ENCODE peak calls at places on chromosomes 7 and 10, in six cellular contexts. D is endothelial cell, S is tibial artery, G is fibroblast of the aortic adventitia, V is cardiac muscle cell, T is NB4. N is an unnamed sample.

GRCh38 chr7:142722289-142722794 is 26.9 kb upstream of the PRSS1 start:
- DNase-seq in V (no peak), S (no peak), T (no peak), D (no peak), G (no peak), N (no peak)

GRCh38 chr10:98208925-98209324 is 59.1 kb downstream of the LOXL4 start:
- DNase-seq in D (no peak), S (no peak), G (no peak), T (no peak), V (no peak), N (no peak)

GRCh38 chr10:125213541-125214282 is 53.3 kb upstream of the CTBP2 start:
- DNase-seq in D (no peak), V (no peak), G (no peak), T (no peak), S (no peak), N (no peak)

GRCh38 chr7:142321391-142321790 is 63.5 kb upstream of the PRSS58 start:
- DNase-seq in V (no peak), T (no peak), G (no peak), S (no peak), D (no peak), N (no peak)

GRCh38 chr7:157391036-157391710 is 54.4 kb downstream of the DNAJB6 start:
- DNase-seq in D (no peak), T (no peak), V (no peak), G (no peak), S (no peak), N (no peak)

GRCh38 chr7:141593134-141593533 is 41.9 kb downstream of the AGK start:
- DNase-seq in T (no peak), D (no peak), V (no peak), S (no peak), G (peak), N (no peak)

GRCh38 chr7:1693991-1694524 is 24.0 kb downstream of the ELFN1 start:
- DNase-seq in S (peak), T (peak), G (peak), D (no peak), V (peak), N (no peak)

GRCh38 chr7:104150470-104150869 is 57.3 kb downstream of the ORC5 start:
- DNase-seq in D (no peak), T (no peak), G (no peak), S (no peak), V (no peak), N (no peak)

GRCh38 chr10:97849101-97849490 is 547 bp upstream of the GOLGA7B start:
- DNase-seq in T (no peak), V (no peak), D (no peak), S (no peak), G (no peak), N (no peak)

GRCh38 chr7:4739528-4739992 is 35.9 kb upstream of the AP5Z1 start:
- DNase-seq in D (no peak), G (peak), S (no peak), V (no peak), T (peak), N (no peak)

GRCh38 chr10:47028466-47028865 is 117.2 kb downstream of the PTPN20 start:
- DNase-seq in S (peak), D (no peak), V (no peak), T (no peak), G (no peak), N (no peak)

GRCh38 chr10:91220954-91221696 is 662 bp downstream of the PCGF5 start:
- DNase-seq in V (peak), T (peak), D (peak), G (peak), S (peak), N (no peak)

GRCh38 chr7:36863901-36864701 is 139.8 kb upstream of the AOAH start:
- DNase-seq in V (peak), D (no peak), S (no peak), T (no peak), G (no peak), N (no peak)

GRCh38 chr10:120077707-120078492 is 185.4 kb downstream of the SEC23IP start:
- DNase-seq in S (no peak), G (no peak), V (no peak), T (peak), D (no peak), N (no peak)

GRCh38 chr7:55546826-55547225 is 25.5 kb downstream of the VOPP1 start:
- DNase-seq in G (peak), S (peak), V (no peak), D (no peak), T (peak), N (peak)

GRCh38 chr10:96767611-96768010 is 47.3 kb upstream of the PIK3AP1 start:
- DNase-seq in S (no peak), T (no peak), D (no peak), V (no peak), G (no peak), N (no peak)

GRCh38 chr7:91230100-91230499 is 34.1 kb upstream of the FZD1 start:
- DNase-seq in T (no peak), S (no peak), G (no peak), V (no peak), D (no peak), N (no peak)

GRCh38 chr10:986881-987634 is 1.2 kb upstream of the GTPBP4 start:
- DNase-seq in V (no peak), T (peak), D (no peak), G (peak), S (no peak), N (no peak)

GRCh38 chr7:97973206-97973658 is 16.8 kb downstream of the OCM2 start:
- DNase-seq in D (no peak), T (no peak), G (no peak), V (peak), S (no peak), N (no peak)

GRCh38 chr10:34884272-34884952 is 69.3 kb upstream of the PARD3 start:
- DNase-seq in V (no peak), S (no peak), T (no peak), G (no peak), D (no peak), N (no peak)

GRCh38 chr7:117157121-117157870 is 165.6 kb downstream of the WNT2 start:
- DNase-seq in G (peak), T (no peak), S (peak), V (no peak), D (no peak), N (peak)

GRCh38 chr7:143419880-143420279 is 11.2 kb upstream of the EPHA1 start:
- DNase-seq in D (no peak), G (no peak), T (no peak), S (no peak), V (peak), N (no peak)

GRCh38 chr10:102752266-102752930 is 8.7 kb downstream of the WBP1L start:
- DNase-seq in V (no peak), G (peak), S (peak), D (no peak), T (no peak), N (peak)

GRCh38 chr10:132982301-132982989 is 40.1 kb upstream of the CFAP46 start:
- DNase-seq in S (no peak), T (no peak), G (peak), D (no peak), V (no peak), N (no peak)

GRCh38 chr10:74231375-74231774 is 80.4 kb downstream of the ADK start:
- DNase-seq in V (no peak), G (peak), S (no peak), T (no peak), D (no peak), N (no peak)

GRCh38 chr7:101216860-101217387 is 457 bp downstream of the PLOD3 start:
- DNase-seq in T (no peak), S (peak), V (peak), D (peak), G (peak), N (no peak)

GRCh38 chr7:145020454-145020853 is 184.6 kb upstream of the TPK1 start:
- DNase-seq in V (no peak), T (no peak), D (no peak), S (no peak), G (no peak), N (no peak)

GRCh38 chr10:120765241-120765803 is 85.8 kb upstream of the WDR11 start:
- DNase-seq in S (no peak), T (no peak), V (no peak), G (no peak), D (no peak), N (no peak)

GRCh38 chr7:149864023-149864422 is 9.7 kb upstream of the ATP6V0E2 start:
- DNase-seq in G (no peak), D (no peak), T (no peak), S (no peak), V (no peak), N (no peak)

GRCh38 chr7:2060701-2061100 is 172.0 kb downstream of the MAD1L1 start:
- DNase-seq in D (no peak), S (no peak), T (no peak), V (no peak), G (peak), N (no peak)

GRCh38 chr10:8059191-8059936 is 4.9 kb downstream of the GATA3 start:
- DNase-seq in D (peak), V (no peak), S (no peak), T (no peak), G (no peak), N (no peak)

GRCh38 chr10:15504101-15504840 is 133.2 kb upstream of the FAM171A1 start:
- DNase-seq in T (no peak), S (no peak), V (no peak), G (peak), D (no peak), N (no peak)

GRCh38 chr7:55056577-55057480 is 38.0 kb downstream of the EGFR start:
- DNase-seq in V (no peak), G (peak), S (peak), D (no peak), T (no peak), N (no peak)

GRCh38 chr10:21061982-21062381 is 164.9 kb upstream of the NEBL start:
- DNase-seq in T (no peak), D (no peak), V (no peak), G (no peak), S (no peak), N (no peak)

GRCh38 chr10:69801094-69801433 is 642 bp upstream of the COL13A1 start:
- DNase-seq in S (peak), V (peak), T (peak), D (peak), G (peak), N (no peak)

GRCh38 chr10:69801434-69802315 is at the start of gene COL13A1:
- DNase-seq in D (peak), T (peak), S (peak), G (peak), V (peak), N (no peak)

GRCh38 chr10:69800665-69801064 is 1.0 kb upstream of the COL13A1 start:
- DNase-seq in G (no peak), S (no peak), T (no peak), V (no peak), D (no peak), N (no peak)

GRCh38 chr10:69803809-69804208 is 2.1 kb downstream of the COL13A1 start:
- DNase-seq in V (no peak), D (no peak), G (no peak), T (no peak), S (peak), N (no peak)

DNA sequence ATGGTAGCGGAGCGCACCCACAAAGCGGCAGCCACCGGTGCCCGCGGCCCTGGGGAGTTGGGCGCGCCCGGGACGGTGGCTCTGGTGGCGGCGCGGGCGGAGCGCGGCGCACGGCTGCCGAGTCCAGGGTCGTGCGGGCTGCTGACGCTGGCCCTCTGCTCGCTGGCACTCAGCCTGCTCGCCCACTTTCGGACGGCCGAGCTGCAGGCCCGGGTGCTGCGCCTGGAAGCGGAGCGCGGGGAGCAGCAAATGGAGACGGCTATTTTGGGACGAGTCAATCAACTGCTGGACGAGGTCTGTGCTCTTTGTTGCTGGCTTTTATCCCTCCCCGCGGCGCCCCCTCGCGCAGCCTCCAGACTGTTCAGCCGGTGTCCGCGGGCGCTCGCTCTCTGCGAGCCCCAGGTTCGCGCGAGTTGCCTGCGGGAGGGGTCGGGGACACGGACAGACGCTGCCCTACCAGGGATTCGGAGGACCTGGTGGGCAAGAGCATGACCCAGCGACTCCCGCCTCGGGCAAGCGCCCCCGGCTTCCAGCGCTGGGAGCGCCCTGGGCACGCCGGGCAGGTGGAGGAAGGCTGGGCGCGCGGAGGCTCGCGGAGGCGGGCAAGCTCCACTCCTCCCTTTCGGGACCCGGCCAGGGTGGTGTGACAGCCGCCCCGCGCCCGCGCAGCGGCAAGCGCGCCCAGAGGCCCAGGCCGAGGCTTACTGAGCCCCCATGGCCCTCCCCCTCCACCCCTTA is 887 bp downstream of the COL13A1 start:
- DNase-seq in S (peak), D (peak), V (peak), T (no peak), G (peak), N (no peak)
- TF ChIP-seq CTCF in S (peak), D (no peak), V (peak), T (no peak), G (peak), N (peak)

GRCh38 chr7:116138202-116138801 is 72.0 kb upstream of the TES start:
- DNase-seq in D (peak), T (peak), S (no peak), G (peak), V (peak), N (peak)

GRCh38 chr7:116142374-116142773 is 68.0 kb upstream of the TES start:
- DNase-seq in D (no peak), T (no peak), V (no peak), G (no peak), S (no peak), N (no peak)

GRCh38 chr7:116142850-116143249 is 67.5 kb upstream of the TES start:
- DNase-seq in S (no peak), G (no peak), D (no peak), V (no peak), T (no peak), N (no peak)

GRCh38 chr7:116139807-116140206 is 70.5 kb upstream of the TES start:
- DNase-seq in T (no peak), S (no peak), D (no peak), G (peak), V (no peak), N (no peak)

DNA sequence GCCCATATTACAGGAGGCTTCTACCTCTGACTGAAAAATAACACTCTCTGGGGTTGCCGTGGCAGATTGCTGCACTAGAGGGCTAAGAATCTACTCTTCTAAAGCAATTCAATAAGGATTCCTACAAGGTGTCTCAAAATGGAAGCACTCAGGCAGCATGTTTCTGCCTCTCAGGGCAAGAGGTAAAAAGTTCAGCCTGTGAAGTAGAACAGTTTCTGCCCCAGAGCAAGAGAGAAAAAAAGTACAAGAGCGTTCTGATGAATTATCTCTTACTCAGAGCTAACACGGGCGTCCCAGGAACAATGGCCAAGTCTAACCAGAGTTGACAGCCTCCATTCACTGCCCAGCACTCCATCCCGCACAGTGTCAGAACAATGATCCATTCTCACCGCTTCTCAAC is 71.3 kb upstream of the TES start:
- DNase-seq in S (no peak), G (no peak), T (no peak), D (no peak), V (peak), N (no peak)
- TF ChIP-seq CTCF in S (no peak), G (no peak), T (no peak), D (no peak), V (no peak), N (no peak)

GRCh38 chr7:41709621-41710020 is 6.7 kb upstream of the INHBA start:
- DNase-seq in S (no peak), V (no peak), D (no peak), T (peak), G (peak), N (no peak)

GRCh38 chr7:41708621-41709358 is 5.9 kb upstream of the INHBA start:
- DNase-seq in D (no peak), T (no peak), G (no peak), V (no peak), S (no peak), N (no peak)

GRCh38 chr7:41715000-41715399 is 12.1 kb upstream of the INHBA start:
- DNase-seq in G (no peak), S (no peak), D (no peak), T (no peak), V (no peak), N (no peak)

GRCh38 chr7:41710838-41711237 is 7.9 kb upstream of the INHBA start:
- DNase-seq in S (no peak), D (no peak), G (no peak), T (no peak), V (no peak), N (no peak)

GRCh38 chr7:41711283-41712064 is 8.6 kb upstream of the INHBA start:
- DNase-seq in G (no peak), D (peak), V (peak), S (no peak), T (peak), N (no peak)
- TF ChIP-seq CTCF in G (peak), D (peak), V (peak), S (peak), T (peak), N (peak)

GRCh38 chr7:73738612-73739386 is at the start of gene ABHD11:
- DNase-seq in T (peak), V (peak), S (peak), G (peak), D (peak), N (peak)
- TF ChIP-seq CTCF in T (no peak), V (no peak), S (no peak), G (no peak), D (no peak), N (no peak)

DNA sequence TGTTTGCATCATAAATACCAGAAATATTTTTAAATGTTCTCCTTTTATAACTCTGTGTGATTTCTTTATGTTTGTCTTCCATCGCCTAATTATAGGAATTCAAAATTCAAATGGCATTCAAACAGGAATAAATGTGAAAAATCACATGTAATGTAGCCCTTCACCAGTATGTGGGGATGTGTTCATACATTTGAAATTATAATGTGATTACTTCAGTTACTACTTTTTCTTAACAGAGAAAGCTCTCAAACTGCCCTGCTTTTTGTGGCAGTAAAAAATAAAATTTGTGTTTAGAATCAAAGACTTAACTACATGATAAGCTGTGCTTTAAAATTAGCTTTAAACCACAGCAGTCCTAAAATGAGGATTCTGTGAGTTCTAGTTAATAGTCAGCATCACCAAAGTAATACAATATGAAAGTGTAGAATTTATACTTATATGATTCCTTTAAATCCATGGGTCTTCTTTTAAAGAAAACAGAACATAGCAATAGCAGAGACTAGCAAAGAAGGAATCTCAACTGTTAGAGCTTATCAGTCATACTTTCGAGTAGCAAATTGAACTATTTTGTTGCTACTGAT is 7.8 kb upstream of the HERC4 start:
- DNase-seq in T (no peak), D (no peak), G (peak), S (no peak), V (no peak), N (no peak)
- TF ChIP-seq CTCF in T (no peak), D (peak), G (peak), S (peak), V (peak), N (peak)